ENCODE peak calls at places on chromosomes 3 and 15, in eight cellular contexts. V is SJSA1; O is hepatocyte; C is GM23248; H is GM23338; L is CD4-positive, alpha-beta T cell; I is dorsolateral prefrontal cortex; N is CD8-positive, alpha-beta T cell. G is an unnamed sample.

GRCh38 chr3:191328963-191329653 is at the start of gene CCDC50:
- DNase-seq in V (peak; percentile 79), O (peak; percentile 90), C (peak; percentile 86), H (peak; percentile 90), L (peak; percentile 40), I (peak; percentile 75), N (peak; percentile 55), G (peak; percentile 86)

GRCh38 chr15:62941719-62942118 is 100.8 kb upstream of the TPM1 start:
- DNase-seq in V (peak; percentile 20), O (no peak), C (peak; percentile 63), H (no peak), L (no peak), I (no peak), N (peak; percentile 5), G (no peak)

GRCh38 chr15:93239993-93240392 is 151.0 kb upstream of the RGMA start:
- DNase-seq in V (no peak), O (no peak), C (no peak), H (no peak), L (no peak), I (no peak), N (no peak), G (no peak)

GRCh38 chr15:39331584-39331983 is 249.3 kb upstream of the THBS1 start:
- DNase-seq in V (no peak), O (no peak), C (no peak), H (no peak), L (no peak), I (no peak), N (no peak), G (no peak)

GRCh38 chr15:33581032-33581431 is 270.3 kb downstream of the RYR3 start:
- DNase-seq in V (no peak), O (peak; percentile 12), C (peak; percentile 73), H (no peak), L (no peak), I (peak; percentile 40), N (no peak), G (no peak)

GRCh38 chr3:113532698-113533533 is 561 bp downstream of the SIDT1 start:
- DNase-seq in V (no peak), O (peak; percentile 33), C (peak; percentile 38), H (peak; percentile 63), L (peak; percentile 23), I (no peak), N (peak; percentile 74), G (peak; percentile 47)

GRCh38 chr15:20294651-20295237 is 246.9 kb downstream of the GOLGA6L6 start:
- DNase-seq in V (no peak), O (peak; percentile 46), C (no peak), H (no peak), L (no peak), I (no peak), N (no peak), G (no peak)

GRCh38 chr3:26437678-26438077 is 184.9 kb upstream of the LRRC3B start:
- DNase-seq in V (no peak), O (peak; percentile 15), C (peak; percentile 2), H (no peak), L (no peak), I (no peak), N (no peak), G (no peak)

GRCh38 chr3:123642182-123642956 is 57.5 kb upstream of the HACD2 start:
- DNase-seq in V (peak; percentile 78), O (peak; percentile 87), C (peak; percentile 93), H (peak; percentile 96), L (no peak), I (peak; percentile 62), N (no peak), G (peak; percentile 72)

GRCh38 chr3:23320586-23321570 is 117.8 kb downstream of the UBE2E2 start:
- DNase-seq in V (no peak), O (no peak), C (no peak), H (no peak), L (no peak), I (no peak), N (no peak), G (no peak)

GRCh38 chr3:40719660-40720287 is 195.0 kb downstream of the ZNF621 start:
- DNase-seq in V (no peak), O (peak; percentile 80), C (no peak), H (peak; percentile 56), L (no peak), I (no peak), N (no peak), G (no peak)

GRCh38 chr3:15708882-15709677 is 88.7 kb downstream of the ANKRD28 start:
- DNase-seq in V (no peak), O (no peak), C (peak; percentile 82), H (no peak), L (no peak), I (no peak), N (no peak), G (no peak)

GRCh38 chr15:41631880-41632279 is 28.3 kb upstream of the MGA start:
- DNase-seq in V (no peak), O (no peak), C (no peak), H (no peak), L (no peak), I (no peak), N (no peak), G (no peak)

GRCh38 chr15:88956906-88957305 is 43.7 kb upstream of the MFGE8 start:
- DNase-seq in V (no peak), O (no peak), C (peak; percentile 11), H (no peak), L (no peak), I (no peak), N (no peak), G (no peak)

GRCh38 chr15:66599536-66600239 is 33.9 kb upstream of the LCTL start:
- DNase-seq in V (no peak), O (no peak), C (no peak), H (no peak), L (no peak), I (no peak), N (no peak), G (no peak)

GRCh38 chr3:42517143-42517542 is 14.7 kb downstream of the VIPR1 start:
- DNase-seq in V (no peak), O (no peak), C (no peak), H (no peak), L (no peak), I (no peak), N (no peak), G (no peak)

GRCh38 chr3:4752201-4753072 is 226.8 kb upstream of the BHLHE40 start:
- DNase-seq in V (no peak), O (peak; percentile 89), C (peak; percentile 21), H (no peak), L (no peak), I (no peak), N (no peak), G (no peak)

GRCh38 chr3:27533718-27534578 is 49.8 kb upstream of the SLC4A7 start:
- DNase-seq in V (peak; percentile 99), O (peak; percentile 80), C (peak; percentile 99), H (peak; percentile 96), L (no peak), I (no peak), N (no peak), G (peak; percentile 28)

GRCh38 chr3:47910777-47911440 is 105.3 kb downstream of the MAP4 start:
- DNase-seq in V (no peak), O (peak; percentile 29), C (peak; percentile 96), H (no peak), L (no peak), I (no peak), N (no peak), G (no peak)

GRCh38 chr3:70049761-70050160 is 50.2 kb downstream of the SAMMSON start:
- DNase-seq in V (no peak), O (peak; percentile 58), C (peak; percentile 23), H (peak; percentile 23), L (no peak), I (no peak), N (no peak), G (no peak)

DNA sequence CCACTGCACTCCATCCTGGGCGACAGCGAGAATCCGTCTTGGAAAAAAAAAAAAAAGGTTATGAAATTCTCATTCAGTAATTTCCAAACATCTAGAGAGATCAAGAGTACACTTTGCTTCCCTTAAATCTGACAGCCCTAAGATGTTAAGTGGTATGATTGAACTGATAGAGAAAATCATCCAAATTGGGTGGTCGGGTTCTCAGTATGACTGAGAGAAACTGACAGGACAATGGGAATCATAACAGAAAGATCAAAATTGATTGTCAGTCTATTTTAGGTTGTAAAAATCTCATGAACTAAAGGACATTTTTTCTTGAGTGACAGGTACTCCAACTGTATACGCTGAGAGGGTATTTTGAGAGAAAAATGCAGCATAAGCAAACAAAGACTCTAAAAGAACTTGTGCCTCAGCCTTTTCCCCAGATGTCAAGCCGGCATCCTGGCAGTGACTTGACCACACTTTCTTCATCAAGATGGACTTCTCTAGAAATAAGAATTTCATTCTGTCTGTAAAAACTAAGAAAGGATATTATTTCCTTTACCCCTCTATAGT is 65.8 kb downstream of the MYO5A start:
- DNase-seq in V (no peak), O (no peak), C (no peak), H (no peak), L (no peak), I (no peak), N (no peak), G (no peak)
- H3K27me3 ChIP-seq in V (no peaks in the 10 kb centered on the region), O (no peaks in the 10 kb centered on the region), C (no peaks in the 10 kb centered on the region), H (no peaks in the 10 kb centered on the region), L (no peaks in the 10 kb centered on the region), I (no peaks in the 10 kb centered on the region), N (no peaks in the 10 kb centered on the region), G (no peaks in the 10 kb centered on the region)

GRCh38 chr3:13553686-13554085 is 4.8 kb downstream of the FBLN2 start:
- DNase-seq in V (no peak), O (no peak), C (no peak), H (no peak), L (no peak), I (no peak), N (no peak), G (no peak)
- H3K27ac ChIP-seq in V (no peak overlapping the region), O (no peak overlapping the region), C (no peak overlapping the region), H (no peak overlapping the region), L (no peak overlapping the region), I (no peak overlapping the region), N (no peak overlapping the region), G (peak overlapping the region; percentile 20)

GRCh38 chr15:65355983-65356353 is 21.8 kb downstream of the IGDCC3 start:
- DNase-seq in V (no peak), O (no peak), C (no peak), H (no peak), L (no peak), I (no peak), N (no peak), G (no peak)
- H3K27me3 ChIP-seq in V (peaks cover 50% of the 10 kb centered on the region), O (no peaks in the 10 kb centered on the region), C (peaks cover 62% of the 10 kb centered on the region), H (peaks cover 84% of the 10 kb centered on the region), L (peaks cover 52% of the 10 kb centered on the region), I (no peaks in the 10 kb centered on the region), N (peaks cover 15% of the 10 kb centered on the region), G (peaks cover 25% of the 10 kb centered on the region)

GRCh38 chr15:64249406-64249805 is 86.6 kb upstream of the PPIB start:
- DNase-seq in V (no peak), O (peak; percentile 37), C (no peak), H (no peak), L (no peak), I (no peak), N (no peak), G (no peak)
- H3K27ac ChIP-seq in V (no peak overlapping the region), O (peak overlapping the region; percentile 79), C (peak overlapping the region; percentile 22), H (peak overlapping the region; percentile 35), L (no peak overlapping the region), I (no peak overlapping the region), N (no peak overlapping the region), G (no peak overlapping the region)

DNA sequence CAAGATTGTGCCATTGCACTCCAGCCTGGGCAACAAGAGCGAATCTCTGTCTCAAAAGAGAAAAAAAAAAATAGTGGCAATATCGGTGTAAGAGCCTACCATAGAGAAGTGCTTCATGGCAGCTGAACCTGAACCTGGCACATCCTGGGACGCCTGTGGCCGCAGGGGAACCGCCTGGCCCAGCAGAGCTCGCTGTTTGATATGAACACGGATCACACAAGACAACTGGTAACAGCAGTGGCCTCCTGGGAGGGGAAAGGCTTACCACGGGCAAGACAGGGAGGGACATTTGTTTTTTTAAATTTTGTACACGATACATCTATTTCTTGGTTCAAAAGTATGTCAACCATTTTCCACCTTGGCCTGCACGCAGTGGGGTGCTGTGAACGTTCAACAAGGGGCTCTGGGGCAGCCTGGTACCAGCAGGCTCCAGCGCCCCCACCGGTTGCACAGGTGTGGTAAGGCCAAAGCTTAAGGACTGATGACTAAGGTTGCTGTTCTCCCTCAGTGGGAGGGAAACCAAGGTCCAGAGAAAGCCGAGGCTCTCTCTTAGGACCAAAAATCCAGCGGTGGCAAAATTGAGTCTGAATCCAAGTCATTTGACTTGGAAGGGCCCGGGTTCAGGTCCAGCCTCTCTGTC is 21.7 kb upstream of the EPHB3 start:
- DNase-seq in V (no peak), O (no peak), C (no peak), H (peak; percentile 78), L (no peak), I (no peak), N (peak; percentile 37), G (no peak)
- H3K27me3 ChIP-seq in V (peaks cover 11% of the 10 kb centered on the region), O (peaks cover 14% of the 10 kb centered on the region), C (peaks cover 63% of the 10 kb centered on the region), H (no peaks in the 10 kb centered on the region), L (peaks cover 7% of the 10 kb centered on the region), I (no peaks in the 10 kb centered on the region), N (no peaks in the 10 kb centered on the region), G (peaks cover 5% of the 10 kb centered on the region)